ENCODE peak calls at places on chromosomes 7 and 10, in seven cellular contexts. F, A, Z, C, R, W and O are unnamed samples.

GRCh38 chr10:22992621-22993020 is 64.8 kb downstream of the ARMC3 start:
- DNase-seq in F (no peak), A (no peak), Z (no peak), C (no peak), R (no peak), W (no peak), O (no peak)

GRCh38 chr10:71431216-71431944 is 34.7 kb downstream of the CDH23 start:
- DNase-seq in F (no peak), A (no peak), Z (no peak), C (no peak), R (no peak), W (no peak), O (no peak)

GRCh38 chr7:18771834-18772566 is 276.5 kb downstream of the HDAC9 start:
- DNase-seq in F (no peak), A (no peak), Z (no peak), C (no peak), R (no peak), W (no peak), O (no peak)

GRCh38 chr7:28076421-28077163 is 104.0 kb downstream of the JAZF1 start:
- DNase-seq in F (no peak), A (no peak), Z (no peak), C (no peak), R (no peak), W (no peak), O (no peak)

GRCh38 chr10:34716958-34717357 is 98.1 kb downstream of the PARD3 start:
- DNase-seq in F (no peak), A (no peak), Z (no peak), C (no peak), R (no peak), W (no peak), O (no peak)

GRCh38 chr10:84837041-84837766 is 508.8 kb downstream of the CCSER2 start:
- DNase-seq in F (no peak), A (no peak), Z (no peak), C (no peak), R (no peak), W (peak), O (no peak)

GRCh38 chr10:60434418-60435046 is 44.9 kb upstream of the ANK3 start:
- DNase-seq in F (no peak), A (peak), Z (no peak), C (peak), R (no peak), W (peak), O (peak)

GRCh38 chr7:132347858-132348257 is 228.4 kb downstream of the PLXNA4 start:
- DNase-seq in F (no peak), A (no peak), Z (no peak), C (no peak), R (no peak), W (no peak), O (no peak)

GRCh38 chr7:143492043-143492471 is 14.4 kb downstream of the TAS2R41 start:
- DNase-seq in F (no peak), A (no peak), Z (no peak), C (peak), R (no peak), W (no peak), O (no peak)